ENCODE peak calls at places on chromosomes 3 and 15, in four cellular contexts. N, T, Q and K are unnamed samples.
A peak's percentile ranks its signal among the peaks of the same experiment; 100 is the strongest.

GRCh38 chr3:65246561-65246960 is 558.8 kb upstream of the ADAMTS9 start:
- DNase-seq in N (no peak), T (no peak), Q (no peak), K (no peak)

GRCh38 chr15:100022426-100022825 is 289.2 kb upstream of the LYSMD4 start:
- DNase-seq in N (no peak), T (no peak), Q (no peak), K (no peak)

GRCh38 chr15:83205725-83206324 is 1.8 kb downstream of the HDGFL3 start:
- DNase-seq in N (no peak), T (no peak), Q (no peak), K (no peak)

GRCh38 chr3:143707848-143708247 is 140.4 kb downstream of the SLC9A9 start:
- DNase-seq in N (no peak), T (no peak), Q (no peak), K (no peak)

GRCh38 chr15:74807302-74807701 is 5.3 kb upstream of the LMAN1L start:
- DNase-seq in N (no peak), T (no peak), Q (no peak), K (no peak)

GRCh38 chr3:126131881-126132750 is 48.2 kb upstream of the SLC41A3 start:
- DNase-seq in N (no peak), T (peak; percentile 27), Q (no peak), K (no peak)

GRCh38 chr15:77402740-77403379 is 17.0 kb downstream of the PEAK1 start:
- DNase-seq in N (no peak), T (no peak), Q (no peak), K (no peak)

GRCh38 chr3:34323517-34323916 is 525.1 kb downstream of the PDCD6IP start:
- DNase-seq in N (no peak), T (no peak), Q (no peak), K (no peak)

GRCh38 chr15:77753939-77754338 is 121.2 kb upstream of the LINGO1 start:
- DNase-seq in N (no peak), T (no peak), Q (no peak), K (no peak)

GRCh38 chr3:126557415-126557745 is 1.4 kb downstream of the C3orf22 start:
- DNase-seq in N (no peak), T (peak; percentile 25), Q (no peak), K (no peak)

GRCh38 chr3:194497799-194498575 is 11.2 kb upstream of the ATP13A3 start:
- DNase-seq in N (no peak), T (no peak), Q (no peak), K (no peak)

GRCh38 chr3:183253961-183254815 is 1.1 kb downstream of the B3GNT5 start:
- DNase-seq in N (no peak), T (peak; percentile 84), Q (peak; percentile 45), K (no peak)

GRCh38 chr3:9066775-9067174 is 103.5 kb upstream of the RAD18 start:
- DNase-seq in N (no peak), T (no peak), Q (no peak), K (no peak)

GRCh38 chr3:156459434-156459833 is 95.5 kb downstream of the SSR3 start:
- DNase-seq in N (no peak), T (no peak), Q (no peak), K (no peak)

GRCh38 chr3:128068156-128068620 is 16.0 kb downstream of the SEC61A1 start:
- DNase-seq in N (no peak), T (peak; percentile 81), Q (peak; percentile 58), K (no peak)

GRCh38 chr15:74616020-74616939 is 644 bp downstream of the CLK3 start:
- DNase-seq in N (peak; percentile 55), T (peak; percentile 86), Q (peak; percentile 70), K (peak; percentile 56)

GRCh38 chr3:170307998-170308398 is 49.5 kb upstream of the SKIL start:
- DNase-seq in N (no peak), T (no peak), Q (no peak), K (no peak)

GRCh38 chr3:77240072-77240650 is 200.3 kb downstream of the ROBO2 start:
- DNase-seq in N (no peak), T (no peak), Q (no peak), K (no peak)

GRCh38 chr3:134628884-134629283 is 21.9 kb downstream of the KY start:
- DNase-seq in N (no peak), T (no peak), Q (no peak), K (no peak)

GRCh38 chr3:131047582-131047981 is 20.9 kb downstream of the NEK11 start:
- DNase-seq in N (no peak), T (no peak), Q (no peak), K (no peak)

GRCh38 chr3:131048030-131048429 is 21.4 kb downstream of the NEK11 start:
- DNase-seq in N (no peak), T (no peak), Q (no peak), K (no peak)

DNA sequence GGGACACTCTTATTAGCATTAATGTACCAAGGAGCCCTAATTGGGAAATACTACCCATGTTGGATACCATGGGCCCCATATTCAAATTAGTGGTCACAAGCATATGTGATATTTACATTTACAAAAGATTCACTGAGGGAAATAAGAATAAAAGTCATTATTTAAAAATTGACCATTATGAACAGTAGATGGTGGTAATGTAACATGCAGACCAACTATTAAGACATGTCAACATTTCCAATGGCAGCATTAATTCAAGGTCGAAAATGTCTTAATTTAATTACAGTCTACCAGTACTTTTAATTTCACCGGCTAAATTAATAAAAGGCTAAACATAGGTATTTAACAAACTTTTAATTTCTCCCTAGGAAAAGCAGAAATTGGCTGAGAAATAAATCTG is 26.3 kb downstream of the NEK11 start:
- DNase-seq in N (no peak), T (no peak), Q (no peak), K (no peak)
- H3K4me3 ChIP-seq in N (no peak overlapping the region), T (no peak overlapping the region), Q (no peak overlapping the region), K (no peak overlapping the region)

GRCh38 chr15:42057744-42058646 is 36.4 kb downstream of the PLA2G4D start:
- DNase-seq in N (no peak), T (no peak), Q (no peak), K (no peak)
- H3K4me3 ChIP-seq in N (no peak overlapping the region), T (no peak overlapping the region), Q (no peak overlapping the region), K (no peak overlapping the region)

DNA sequence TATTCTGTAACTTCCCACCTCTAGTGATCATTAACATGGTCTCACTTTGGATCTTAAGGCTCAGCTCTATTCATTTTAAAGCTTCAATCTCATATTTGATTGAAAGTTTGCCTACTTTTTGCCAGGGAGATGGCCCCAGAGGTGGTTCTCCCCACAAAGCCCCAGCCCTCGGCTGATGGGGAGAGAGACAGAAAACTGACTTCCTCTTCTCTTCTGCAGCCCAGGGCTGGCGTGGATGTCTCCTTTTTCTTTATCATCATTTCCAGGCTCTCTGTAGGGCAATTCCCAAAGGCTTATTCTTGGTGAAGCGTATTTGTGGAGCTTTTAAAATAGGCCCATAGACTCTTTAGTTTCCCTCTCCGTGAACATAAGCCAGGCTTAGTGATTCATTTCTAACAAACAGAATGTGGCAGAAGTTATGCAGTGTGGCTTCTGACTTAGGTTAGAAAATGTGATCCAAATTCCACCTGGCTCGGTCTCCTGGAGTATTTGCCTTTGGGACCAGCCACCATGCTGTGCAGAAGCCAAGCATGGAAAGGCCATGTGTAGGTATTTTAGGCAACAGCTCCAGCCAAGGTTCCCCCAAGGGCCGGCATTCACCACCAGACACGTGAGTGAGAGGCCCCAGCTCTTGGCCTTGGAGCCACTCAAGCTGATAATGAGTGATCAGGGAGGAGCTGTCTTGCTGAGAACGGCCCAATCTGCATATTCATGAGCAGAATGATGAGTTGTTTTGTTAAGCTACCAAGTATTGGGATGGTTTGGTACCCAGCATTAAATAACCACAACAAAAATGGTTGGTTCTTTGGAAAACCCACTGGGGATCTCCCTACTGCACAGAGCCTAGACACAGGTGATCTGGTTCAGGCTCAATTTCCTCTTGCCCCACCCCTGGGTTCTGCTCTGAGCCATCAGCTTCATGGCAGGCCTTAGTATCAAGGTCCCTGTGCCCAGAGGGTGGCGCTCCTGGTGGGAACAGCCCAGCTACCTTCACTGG is 353.2 kb upstream of the PROK2 start:
- DNase-seq in N (no peak), T (no peak), Q (no peak), K (no peak)
- H3K4me3 ChIP-seq in N (no peak overlapping the region), T (no peak overlapping the region), Q (no peak overlapping the region), K (no peak overlapping the region)

DNA sequence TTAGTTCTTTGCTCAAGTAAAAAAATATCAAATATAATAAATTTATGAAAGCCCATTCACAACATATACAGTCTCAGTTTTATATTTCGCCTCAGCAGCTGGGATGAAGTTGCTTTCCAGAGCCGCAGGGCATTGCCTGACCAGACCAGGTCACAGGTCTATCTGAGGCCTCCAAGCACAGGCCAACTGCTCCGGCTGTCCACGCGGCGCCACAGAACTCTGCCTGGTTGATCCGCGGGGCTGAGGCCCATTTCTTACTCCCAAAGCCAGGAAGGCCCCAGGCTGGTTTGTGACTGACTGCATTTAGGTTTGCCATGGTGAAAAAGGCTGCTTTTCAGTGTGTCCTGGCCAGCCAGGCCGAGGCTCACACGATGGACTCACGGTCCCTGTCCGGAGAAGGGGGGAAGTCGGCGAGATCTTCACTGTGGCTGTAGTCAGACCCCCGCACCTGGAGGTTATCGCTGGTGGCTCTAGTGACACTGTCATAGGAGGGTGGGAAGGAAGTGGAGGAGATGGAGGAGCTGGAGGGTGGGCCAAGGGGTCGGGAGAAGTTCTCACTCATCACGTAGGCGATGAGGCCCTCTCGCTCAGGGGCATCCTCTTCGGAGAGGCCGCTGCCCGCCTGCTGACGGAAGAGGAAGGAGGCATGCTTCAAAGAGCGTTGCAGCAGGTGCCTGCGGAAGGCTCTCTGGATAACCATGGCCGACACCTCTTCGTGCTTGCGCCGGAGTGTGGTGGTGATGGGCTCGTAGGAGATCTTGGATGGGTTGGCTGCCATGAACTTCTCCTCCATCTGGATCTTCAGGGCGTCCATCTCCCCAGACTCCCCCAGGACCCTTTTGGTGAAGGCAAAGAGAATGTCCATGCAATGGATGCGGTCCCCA is 54.1 kb downstream of the EXOG start:
- DNase-seq in N (no peak), T (no peak), Q (no peak), K (no peak)
- H3K4me3 ChIP-seq in N (no peak overlapping the region), T (no peak overlapping the region), Q (no peak overlapping the region), K (no peak overlapping the region)